ENCODE peak calls at places on chromosomes 7 and 10, in five cellular contexts. Q is PC-3; T is CD8-positive, alpha-beta T cell; I is spleen; W is suprapubic skin. D is an unnamed sample.

GRCh38 chr10:98485959-98486358 is 39.2 kb upstream of the HPS1 start:
- DNase-seq in W (no peak), Q (peak), I (no peak), T (no peak), D (no peak)

GRCh38 chr7:100966542-100967291 is 2.6 kb upstream of the MUC12 start:
- DNase-seq in I (no peak), W (no peak), T (no peak), Q (no peak), D (no peak)

GRCh38 chr7:149625947-149626392 is 128.4 kb upstream of the ZNF746 start:
- DNase-seq in W (no peak), T (no peak), Q (no peak), I (no peak), D (peak)

GRCh38 chr7:77537595-77538185 is 595 bp downstream of the PTPN12 start:
- DNase-seq in T (no peak), W (peak), I (peak), Q (peak), D (peak)

GRCh38 chr10:62352356-62352963 is 21.7 kb upstream of the ZNF365 start:
- DNase-seq in W (no peak), Q (peak), I (no peak), T (no peak), D (peak)

GRCh38 chr10:78292250-78292986 is 258.8 kb downstream of the RPS24 start:
- DNase-seq in T (no peak), W (no peak), I (peak), Q (no peak), D (no peak)

GRCh38 chr10:81018898-81019890 is 481.5 kb downstream of the SH2D4B start:
- DNase-seq in Q (peak), W (no peak), T (no peak), I (no peak), D (peak)

GRCh38 chr10:7971949-7972348 is 82.5 kb upstream of the GATA3 start:
- DNase-seq in W (no peak), I (no peak), Q (no peak), T (no peak), D (peak)

GRCh38 chr7:152989889-152990380 is 230.4 kb downstream of the ACTR3B start:
- DNase-seq in W (no peak), T (no peak), Q (no peak), I (no peak), D (no peak)

GRCh38 chr7:158828343-158829020 is 827 bp downstream of the ESYT2 start:
- DNase-seq in I (peak), W (no peak), T (no peak), Q (no peak), D (no peak)

GRCh38 chr10:120942806-120943413 is 91.7 kb downstream of the WDR11 start:
- DNase-seq in W (peak), Q (peak), T (peak), I (peak), D (peak)

GRCh38 chr7:96310106-96310505 is 11.8 kb downstream of the SLC25A13 start:
- DNase-seq in T (no peak), Q (no peak), W (no peak), I (no peak), D (no peak)

GRCh38 chr10:93656155-93656554 is 43.8 kb downstream of the PDE6C start:
- DNase-seq in Q (peak), T (no peak), I (no peak), W (no peak), D (no peak)

GRCh38 chr7:40673285-40673684 is 538.5 kb downstream of the SUGCT start:
- DNase-seq in W (no peak), I (no peak), Q (peak), T (no peak), D (peak)

GRCh38 chr7:74097937-74098614 is 14.5 kb downstream of the LIMK1 start:
- DNase-seq in Q (peak), I (no peak), W (peak), T (no peak), D (peak)

GRCh38 chr10:59303018-59303417 is 59.3 kb downstream of the FAM13C start:
- DNase-seq in Q (no peak), W (no peak), I (no peak), T (no peak), D (no peak)

GRCh38 chr10:59304521-59305097 is 57.7 kb downstream of the FAM13C start:
- DNase-seq in Q (no peak), T (no peak), I (no peak), W (no peak), D (no peak)

GRCh38 chr10:59300386-59300785 is 62.0 kb downstream of the FAM13C start:
- DNase-seq in W (no peak), T (no peak), I (no peak), Q (peak), D (no peak)

GRCh38 chr10:59301067-59301674 is 61.2 kb downstream of the FAM13C start:
- DNase-seq in Q (no peak), W (no peak), T (no peak), I (no peak), D (no peak)

DNA sequence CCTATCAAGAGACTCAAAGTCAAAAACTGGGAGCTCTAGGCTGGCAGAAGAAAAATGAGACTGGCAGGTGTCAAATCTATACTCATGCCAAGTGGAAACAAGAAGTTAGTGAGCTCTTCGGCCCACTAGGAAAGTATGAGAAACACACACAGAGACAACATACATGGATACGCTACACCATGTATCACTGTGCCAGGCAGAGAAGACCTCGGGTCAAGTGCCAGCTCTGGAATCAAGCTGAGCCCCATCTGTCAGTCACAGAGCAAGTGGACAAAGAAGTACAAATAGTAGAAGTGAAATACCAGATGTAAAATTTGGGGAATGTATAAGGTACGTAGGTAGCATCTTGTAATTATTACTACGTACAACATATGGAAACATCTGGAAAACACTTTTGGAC is 62.4 kb downstream of the FAM13C start:
- DNase-seq in Q (no peak), W (no peak), T (no peak), I (no peak), D (no peak)
- TF ChIP-seq CTCF in Q (no peak), W (no peak), T (no peak), I (no peak), D (no peak)

GRCh38 chr7:2248984-2249694 is 7.1 kb downstream of the NUDT1 start:
- DNase-seq in I (peak), Q (peak), T (no peak), W (no peak), D (peak)
- TF ChIP-seq CTCF in I (no peak), Q (peak), T (no peak), W (no peak), D (no peak)

GRCh38 chr10:19488592-19489280 is 327.5 kb upstream of the PLXDC2 start:
- DNase-seq in W (peak), T (no peak), I (peak), Q (no peak), D (no peak)
- TF ChIP-seq CTCF in W (no peak), T (no peak), I (no peak), Q (no peak), D (no peak)

DNA sequence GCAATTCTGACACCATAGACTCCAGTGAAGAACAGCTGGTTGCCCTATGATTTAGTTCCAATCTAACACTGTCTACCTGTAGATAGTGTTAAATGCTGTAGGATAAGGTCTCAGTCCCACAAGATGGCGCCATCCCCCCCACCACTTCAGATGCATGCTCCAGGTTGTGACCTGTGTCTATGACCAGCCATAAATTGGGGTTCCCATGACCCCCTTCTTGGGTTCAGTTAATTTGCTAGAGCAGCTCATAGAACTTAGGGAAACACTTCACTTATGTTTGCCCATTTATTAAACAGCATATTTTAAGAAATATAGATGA is 13.1 kb downstream of the CCSER2 start:
- DNase-seq in T (no peak), W (no peak), Q (no peak), I (no peak), D (no peak)
- TF ChIP-seq CTCF in T (no peak), W (no peak), Q (peak), I (no peak), D (no peak)

GRCh38 chr7:112133328-112133727 is 72.9 kb downstream of the DOCK4 start:
- DNase-seq in W (no peak), I (no peak), T (no peak), Q (no peak), D (no peak)

GRCh38 chr7:112136707-112137008 is 69.5 kb downstream of the DOCK4 start:
- DNase-seq in W (no peak), Q (no peak), T (no peak), I (no peak), D (no peak)

GRCh38 chr7:112135815-112136706 is 70.1 kb downstream of the DOCK4 start:
- DNase-seq in W (no peak), I (no peak), T (no peak), Q (peak), D (no peak)

GRCh38 chr7:112132123-112132694 is 74.0 kb downstream of the DOCK4 start:
- DNase-seq in W (no peak), I (no peak), Q (no peak), T (no peak), D (no peak)

DNA sequence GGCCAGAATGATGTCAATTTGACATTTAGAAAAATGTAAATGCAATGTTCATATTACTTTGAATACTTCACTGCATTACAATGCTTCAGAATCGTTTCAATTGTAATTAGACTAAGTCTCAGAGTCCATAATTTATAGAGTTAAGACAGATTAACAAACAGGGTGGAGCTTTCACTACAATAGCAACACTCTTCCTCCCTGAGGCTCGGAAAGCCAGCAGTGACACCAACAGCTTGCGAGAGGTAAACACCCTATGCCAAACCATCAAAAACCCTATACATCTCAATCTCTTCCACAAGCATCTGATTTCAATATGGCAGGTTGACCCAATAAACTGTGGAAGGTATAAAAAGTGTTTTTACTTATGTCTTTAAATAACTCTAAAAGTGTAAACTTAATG is 72.2 kb downstream of the DOCK4 start:
- DNase-seq in I (no peak), W (no peak), T (no peak), Q (no peak), D (no peak)
- TF ChIP-seq CTCF in I (no peak), W (no peak), T (no peak), Q (no peak), D (no peak)

GRCh38 chr10:60086862-60087261 is 180.5 kb upstream of the CCDC6 start:
- DNase-seq in I (no peak), Q (no peak), W (no peak), T (no peak), D (no peak)
- TF ChIP-seq CTCF in I (no peak), Q (no peak), W (no peak), T (no peak), D (no peak)

DNA sequence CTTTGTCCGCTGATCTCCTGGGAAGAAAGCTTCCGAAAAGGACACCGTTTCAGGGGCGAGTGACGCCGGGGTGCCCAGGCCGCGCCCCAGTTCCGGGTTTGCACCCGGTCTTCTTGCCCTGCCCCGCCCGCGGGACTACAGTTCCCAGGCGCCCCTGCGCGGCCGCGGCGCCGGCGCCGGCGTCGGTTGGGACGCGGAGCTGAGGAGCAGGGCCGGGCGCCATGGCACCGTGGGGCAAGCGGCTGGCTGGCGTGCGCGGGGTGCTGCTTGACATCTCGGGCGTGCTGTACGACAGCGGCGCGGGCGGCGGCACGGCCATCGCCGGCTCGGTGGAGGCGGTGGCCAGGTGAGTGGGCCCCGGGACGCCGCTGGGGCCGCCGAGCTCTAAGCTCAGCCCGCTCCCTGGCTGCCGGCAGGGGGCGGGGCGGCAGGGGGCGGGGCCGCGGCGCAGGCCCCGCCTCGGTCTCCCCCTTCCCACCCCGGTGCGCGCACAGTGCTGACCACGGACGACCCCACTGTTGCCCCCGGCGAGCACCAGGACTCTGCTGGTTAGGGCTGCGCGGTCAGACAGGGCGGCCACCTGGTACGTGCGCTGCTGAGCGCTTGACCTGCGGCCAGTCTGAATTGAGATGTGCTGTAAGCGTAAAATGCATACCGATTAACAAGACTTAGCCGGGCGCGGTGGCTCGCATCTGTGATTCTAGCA is at the start of gene LHPP:
- DNase-seq in W (peak), T (peak), Q (peak), I (peak), D (peak)
- TF ChIP-seq CTCF in W (peak), T (peak), Q (no peak), I (peak), D (peak)